ENCODE peak calls at places on chromosomes 13 and 19, in four cellular contexts. F is hippocampal formation, I is IMR-90, T is NCI-H1436. J is an unnamed sample.

GRCh38 chr19:46137915-46138473 is 10.0 kb upstream of the IGFL2 start:
- DNase-seq in F (no peak), I (no peak), T (no peak), J (no peak)

GRCh38 chr19:51691122-51692064 is 1.7 kb upstream of the SPACA6 start:
- DNase-seq in F (peak), I (peak), T (no peak), J (no peak)

GRCh38 chr19:17777840-17778620 is 16.9 kb upstream of the B3GNT3 start:
- DNase-seq in F (no peak), I (peak), T (no peak), J (no peak)

GRCh38 chr19:49560358-49560900 is 19.9 kb downstream of the NOSIP start:
- DNase-seq in F (peak), I (no peak), T (no peak), J (no peak)

GRCh38 chr13:98885605-98886004 is 92.3 kb downstream of the DOCK9 start:
- DNase-seq in F (no peak), I (no peak), T (no peak), J (no peak)

GRCh38 chr19:46610851-46611770 is 10.0 kb downstream of the CALM3 start:
- DNase-seq in F (no peak), I (peak), T (no peak), J (no peak)

GRCh38 chr13:40624338-40624737 is 42.1 kb downstream of the FOXO1 start:
- DNase-seq in F (no peak), I (no peak), T (no peak), J (no peak)

GRCh38 chr19:18529782-18530181 is 7.9 kb upstream of the ELL start:
- DNase-seq in F (no peak), I (no peak), T (no peak), J (no peak)

GRCh38 chr19:16429066-16429758 is 42.6 kb downstream of the EPS15L1 start:
- DNase-seq in F (no peak), I (no peak), T (no peak), J (peak)

GRCh38 chr13:27751953-27752352 is 40.3 kb upstream of the GSX1 start:
- DNase-seq in F (no peak), I (no peak), T (no peak), J (no peak)

GRCh38 chr13:111475488-111475887 is 155.0 kb downstream of the TEX29 start:
- DNase-seq in F (no peak), I (no peak), T (no peak), J (no peak)